ENCODE peak calls at places on chromosomes 16 and 17, in eight cellular contexts. Y, T, I, W, A, C, H and O are unnamed samples.
A peak's percentile ranks its signal among the peaks of the same experiment; 100 is the strongest.

GRCh38 chr16:55665511-55665910 is 9.7 kb downstream of the SLC6A2 start:
- DNase-seq in Y (no peak), T (no peak), I (no peak), W (no peak), A (no peak), C (no peak), H (no peak), O (no peak)

GRCh38 chr16:64654137-64654652 is 467.7 kb downstream of the CDH11 start:
- DNase-seq in Y (no peak), T (peak; percentile 92), I (no peak), W (no peak), A (no peak), C (no peak), H (peak; percentile 51), O (no peak)

GRCh38 chr16:11667824-11668589 is at the start of gene SNN:
- DNase-seq in Y (peak; percentile 84), T (peak; percentile 86), I (peak; percentile 80), W (peak; percentile 80), A (peak; percentile 57), C (peak; percentile 89), H (peak; percentile 78), O (peak; percentile 82)

GRCh38 chr17:16975266-16975651 is 3.3 kb upstream of the TNFRSF13B start:
- DNase-seq in Y (no peak), T (no peak), I (no peak), W (no peak), A (no peak), C (no peak), H (no peak), O (no peak)

GRCh38 chr17:28370744-28371103 is 617 bp upstream of the VTN start:
- DNase-seq in Y (no peak), T (no peak), I (no peak), W (no peak), A (no peak), C (no peak), H (no peak), O (no peak)

GRCh38 chr17:76131692-76132573 is 9.1 kb downstream of the FOXJ1 start:
- DNase-seq in Y (no peak), T (no peak), I (no peak), W (no peak), A (no peak), C (no peak), H (no peak), O (no peak)

GRCh38 chr17:16980813-16981731 is 9.2 kb upstream of the TNFRSF13B start:
- DNase-seq in Y (no peak), T (peak; percentile 48), I (no peak), W (no peak), A (no peak), C (no peak), H (no peak), O (no peak)

GRCh38 chr17:62662855-62663254 is 35.4 kb downstream of the MRC2 start:
- DNase-seq in Y (no peak), T (peak; percentile 20), I (no peak), W (no peak), A (no peak), C (no peak), H (peak; percentile 42), O (no peak)

GRCh38 chr17:29019475-29020181 is 13.8 kb upstream of the SEZ6 start:
- DNase-seq in Y (no peak), T (no peak), I (no peak), W (no peak), A (no peak), C (peak; percentile 13), H (no peak), O (no peak)

GRCh38 chr16:2287916-2288547 is 20.1 kb upstream of the RNPS1 start:
- DNase-seq in Y (no peak), T (no peak), I (no peak), W (no peak), A (no peak), C (no peak), H (no peak), O (no peak)

GRCh38 chr17:47957591-47958490 is at the start of gene PRR15L:
- DNase-seq in Y (no peak), T (no peak), I (no peak), W (no peak), A (no peak), C (no peak), H (no peak), O (no peak)

GRCh38 chr17:51926448-51926847 is 232.1 kb downstream of the CA10 start:
- DNase-seq in Y (no peak), T (no peak), I (no peak), W (no peak), A (no peak), C (no peak), H (no peak), O (no peak)

GRCh38 chr17:75848523-75849303 is 4.5 kb upstream of the UNC13D start:
- DNase-seq in Y (peak; percentile 63), T (peak; percentile 36), I (peak; percentile 73), W (peak; percentile 62), A (no peak), C (peak; percentile 91), H (peak; percentile 47), O (peak; percentile 77)

GRCh38 chr17:4858880-4859260 is 25.7 kb downstream of the MINK1 start:
- DNase-seq in Y (no peak), T (peak; percentile 67), I (no peak), W (peak; percentile 56), A (no peak), C (no peak), H (no peak), O (no peak)

GRCh38 chr17:7582401-7583252 is 1.0 kb upstream of the MPDU1 start:
- DNase-seq in Y (no peak), T (no peak), I (no peak), W (no peak), A (no peak), C (no peak), H (no peak), O (no peak)